ENCODE peak calls at places on chromosome 9, in ten cellular contexts. H, T, U, O, Z, C, A, R, B and N are unnamed samples.

GRCh38 chr9:96258967-96259366 is 43.0 kb downstream of the HSD17B3 start:
- DNase-seq in H (no peak), T (no peak), U (no peak), O (no peak), Z (no peak), C (no peak), A (no peak), R (no peak), B (no peak), N (no peak)

GRCh38 chr9:87676976-87677775 is 48.7 kb upstream of the CTSL start:
- DNase-seq in H (peak), T (no peak), U (peak), O (no peak), Z (no peak), C (no peak), A (no peak), R (no peak), B (no peak), N (no peak)

GRCh38 chr9:34555435-34556230 is 32.8 kb upstream of the ENHO start:
- DNase-seq in H (no peak), T (no peak), U (no peak), O (no peak), Z (no peak), C (no peak), A (no peak), R (no peak), B (no peak), N (no peak)

GRCh38 chr9:88623698-88624097 is 88.7 kb downstream of the NXNL2 start:
- DNase-seq in H (no peak), T (no peak), U (no peak), O (no peak), Z (no peak), C (no peak), A (no peak), R (no peak), B (no peak), N (no peak)

GRCh38 chr9:131872006-131872405 is 132.1 kb upstream of the RAPGEF1 start:
- DNase-seq in H (no peak), T (no peak), U (no peak), O (no peak), Z (no peak), C (no peak), A (no peak), R (no peak), B (no peak), N (no peak)

GRCh38 chr9:22683393-22684075 is 236.9 kb downstream of the DMRTA1 start:
- DNase-seq in H (no peak), T (no peak), U (no peak), O (peak), Z (no peak), C (peak), A (no peak), R (no peak), B (peak), N (peak)

GRCh38 chr9:81771606-81772005 is 82.3 kb upstream of the TLE1 start:
- DNase-seq in H (no peak), T (no peak), U (no peak), O (peak), Z (no peak), C (no peak), A (no peak), R (no peak), B (peak), N (peak)

GRCh38 chr9:127942152-127943010 is 4.7 kb upstream of the DPM2 start:
- DNase-seq in H (peak), T (peak), U (peak), O (peak), Z (peak), C (no peak), A (no peak), R (peak), B (no peak), N (peak)

GRCh38 chr9:136090060-136090735 is 4.9 kb downstream of the NACC2 start:
- DNase-seq in H (no peak), T (no peak), U (no peak), O (no peak), Z (no peak), C (no peak), A (no peak), R (peak), B (no peak), N (no peak)

GRCh38 chr9:71213633-71214032 is 92.2 kb upstream of the TRPM3 start:
- DNase-seq in H (no peak), T (no peak), U (no peak), O (no peak), Z (no peak), C (no peak), A (no peak), R (no peak), B (no peak), N (no peak)

GRCh38 chr9:136092353-136092650 is 2.8 kb downstream of the NACC2 start:
- DNase-seq in H (no peak), T (no peak), U (no peak), O (no peak), Z (no peak), C (no peak), A (no peak), R (no peak), B (no peak), N (no peak)

GRCh38 chr9:30349526-30350513 is 2034.6 kb upstream of the ACO1 start:
- DNase-seq in H (no peak), T (no peak), U (no peak), O (no peak), Z (no peak), C (no peak), A (no peak), R (no peak), B (no peak), N (no peak)

GRCh38 chr9:78438765-78439164 is 141.8 kb downstream of the PSAT1 start:
- DNase-seq in H (no peak), T (no peak), U (no peak), O (no peak), Z (no peak), C (no peak), A (no peak), R (no peak), B (no peak), N (no peak)

GRCh38 chr9:78441822-78442431 is 145.0 kb downstream of the PSAT1 start:
- DNase-seq in H (no peak), T (no peak), U (no peak), O (no peak), Z (no peak), C (no peak), A (no peak), R (no peak), B (no peak), N (no peak)

GRCh38 chr9:78439192-78439865 is 142.4 kb downstream of the PSAT1 start:
- DNase-seq in H (peak), T (peak), U (peak), O (peak), Z (peak), C (peak), A (peak), R (peak), B (peak), N (peak)

GRCh38 chr9:78441396-78441795 is 144.5 kb downstream of the PSAT1 start:
- DNase-seq in H (no peak), T (no peak), U (no peak), O (no peak), Z (no peak), C (no peak), A (no peak), R (no peak), B (no peak), N (no peak)

GRCh38 chr9:78439866-78440830 is 143.2 kb downstream of the PSAT1 start:
- DNase-seq in H (no peak), T (no peak), U (no peak), O (no peak), Z (no peak), C (no peak), A (no peak), R (no peak), B (no peak), N (no peak)
- TF ChIP-seq CTCF in H (no peak), T (no peak), U (peak), O (no peak), Z (no peak), C (no peak), A (no peak), R (no peak), B (peak), N (no peak)

GRCh38 chr9:130054428-130054786 is 701 bp downstream of the GPR107 start:
- DNase-seq in H (no peak), T (no peak), U (no peak), O (no peak), Z (no peak), C (no peak), A (no peak), R (no peak), B (no peak), N (no peak)
- TF ChIP-seq CTCF in H (no peak), T (no peak), U (no peak), O (no peak), Z (no peak), C (no peak), A (no peak), R (no peak), B (no peak), N (no peak)

GRCh38 chr9:25678147-25678666 is at the start of gene TUSC1:
- DNase-seq in H (peak), T (peak), U (peak), O (peak), Z (peak), C (no peak), A (peak), R (peak), B (peak), N (peak)
- TF ChIP-seq CTCF in H (peak), T (no peak), U (no peak), O (no peak), Z (no peak), C (no peak), A (no peak), R (no peak), B (no peak), N (no peak)

DNA sequence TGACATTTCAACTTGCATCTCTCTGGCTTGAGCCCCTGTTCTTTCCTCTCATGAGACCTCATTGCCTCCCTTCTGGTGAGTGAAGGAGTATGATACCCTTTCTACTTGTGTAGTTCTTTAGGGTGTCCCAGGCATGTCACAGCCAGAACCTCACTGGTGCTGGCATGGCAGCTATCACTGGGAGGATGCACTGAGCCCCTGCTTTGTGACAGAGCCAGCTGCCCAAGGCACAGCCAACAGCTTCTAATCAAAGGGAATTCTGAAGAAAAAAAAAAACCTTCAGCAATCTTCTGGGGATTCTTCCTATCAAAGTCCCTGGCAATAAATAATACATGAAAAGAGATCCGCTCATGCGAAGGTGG is 652.6 kb upstream of the KLF4 start:
- DNase-seq in H (no peak), T (no peak), U (no peak), O (no peak), Z (no peak), C (no peak), A (no peak), R (no peak), B (no peak), N (no peak)
- TF ChIP-seq CTCF in H (no peak), T (no peak), U (no peak), O (no peak), Z (no peak), C (no peak), A (no peak), R (no peak), B (no peak), N (no peak)

GRCh38 chr9:79535534-79535933 is 36.2 kb upstream of the TLE4 start:
- DNase-seq in H (no peak), T (no peak), U (no peak), O (no peak), Z (no peak), C (no peak), A (no peak), R (no peak), B (no peak), N (no peak)
- TF ChIP-seq CTCF in H (no peak), T (no peak), U (no peak), O (no peak), Z (no peak), C (no peak), A (no peak), R (no peak), B (no peak), N (no peak)

GRCh38 chr9:36450110-36450732 is 50.2 kb upstream of the RNF38 start:
- DNase-seq in H (no peak), T (peak), U (peak), O (peak), Z (no peak), C (no peak), A (no peak), R (no peak), B (no peak), N (peak)
- TF ChIP-seq CTCF in H (peak), T (peak), U (peak), O (peak), Z (peak), C (peak), A (peak), R (peak), B (peak), N (peak)